ENCODE peak calls at places on chromosomes 16 and 17, in four cellular contexts. P is A549, S is prostate gland, R is lower leg skin. Q is an unnamed sample.

GRCh38 chr17:55641559-55642160 is 81.0 kb downstream of the TMEM100 start:
- DNase-seq in S (peak; percentile 41), P (peak; percentile 73), R (peak; percentile 44), Q (peak; percentile 23)

GRCh38 chr16:11225677-11226549 is 30.1 kb downstream of the SOCS1 start:
- DNase-seq in R (no peak), S (no peak), P (no peak), Q (no peak)

GRCh38 chr16:66318505-66318904 is 48.0 kb upstream of the CDH5 start:
- DNase-seq in R (no peak), P (no peak), S (no peak), Q (no peak)

GRCh38 chr17:28842282-28843012 is at the start of gene FAM222B:
- DNase-seq in S (peak; percentile 63), P (peak; percentile 87), R (peak; percentile 45), Q (peak; percentile 89)

GRCh38 chr17:19706791-19707727 is 9.3 kb downstream of the SLC47A2 start:
- DNase-seq in P (no peak), S (peak; percentile 83), R (no peak), Q (no peak)

GRCh38 chr17:71437176-71437575 is 683.6 kb upstream of the SOX9 start:
- DNase-seq in R (no peak), S (no peak), P (no peak), Q (no peak)

GRCh38 chr17:31535581-31535981 is 144.1 kb downstream of the RAB11FIP4 start:
- DNase-seq in R (no peak), P (no peak), S (no peak), Q (no peak)

GRCh38 chr16:8565498-8565897 is 24.8 kb downstream of the TMEM114 start:
- DNase-seq in R (no peak), P (no peak), S (no peak), Q (no peak)

GRCh38 chr16:17134586-17134985 is 336.2 kb downstream of the XYLT1 start:
- DNase-seq in R (no peak), S (no peak), P (no peak), Q (no peak)

GRCh38 chr16:57283956-57284205 is 591 bp downstream of the PLLP start:
- DNase-seq in S (no peak), R (no peak), P (no peak), Q (no peak)

GRCh38 chr17:608911-609882 is 105.4 kb downstream of the VPS53 start:
- DNase-seq in S (no peak), P (no peak), R (no peak), Q (no peak)

GRCh38 chr17:228223-228615 is 46.8 kb upstream of the DOC2B start:
- DNase-seq in R (no peak), S (no peak), P (no peak), Q (no peak)

GRCh38 chr17:7019406-7019805 is 3.4 kb upstream of the BCL6B start:
- DNase-seq in R (no peak), S (no peak), P (no peak), Q (no peak)

GRCh38 chr17:72622661-72623433 is 469.6 kb downstream of the SLC39A11 start:
- DNase-seq in S (no peak), P (no peak), R (no peak), Q (no peak)

GRCh38 chr17:46106966-46107644 is 86.1 kb downstream of the KANSL1 start:
- DNase-seq in P (no peak), R (no peak), S (no peak), Q (no peak)

GRCh38 chr17:63425478-63425877 is 20.6 kb downstream of the CYB561 start:
- DNase-seq in P (peak; percentile 83), S (peak; percentile 82), R (peak; percentile 82), Q (peak; percentile 75)

GRCh38 chr17:47203984-47204721 is 5.0 kb upstream of the MYL4 start:
- DNase-seq in S (no peak), P (no peak), R (no peak), Q (no peak)

GRCh38 chr17:17126131-17127110 is 79.7 kb downstream of the PLD6 start:
- DNase-seq in R (no peak), P (no peak), S (no peak), Q (no peak)

GRCh38 chr16:53775821-53776431 is 72.0 kb downstream of the FTO start:
- DNase-seq in R (peak; percentile 69), S (peak; percentile 66), P (peak; percentile 88), Q (no peak)

GRCh38 chr16:73483934-73484712 is 436.2 kb upstream of the ZFHX3 start:
- DNase-seq in P (no peak), R (no peak), S (no peak), Q (no peak)

GRCh38 chr16:30473231-30474061 is 904 bp downstream of the ITGAL start:
- DNase-seq in S (no peak), P (no peak), R (no peak), Q (no peak)

GRCh38 chr17:78963378-78963777 is 16.3 kb downstream of the LGALS3BP start:
- DNase-seq in P (no peak), R (no peak), S (no peak), Q (no peak)

GRCh38 chr17:37406635-37407455 is at the start of the genes ACACA and TADA2A:
- DNase-seq in S (peak; percentile 69), P (peak; percentile 89), R (peak; percentile 62), Q (peak; percentile 91)

GRCh38 chr17:56291226-56291805 is 138.0 kb downstream of the ANKFN1 start:
- DNase-seq in S (no peak), P (no peak), R (no peak), Q (no peak)

GRCh38 chr16:49727611-49728010 is 128.3 kb downstream of the ZNF423 start:
- DNase-seq in R (no peak), S (no peak), P (no peak), Q (no peak)

GRCh38 chr17:58741121-58741625 is 14.5 kb upstream of the PPM1E start:
- DNase-seq in R (peak; percentile 28), S (no peak), P (peak; percentile 14), Q (no peak)

GRCh38 chr16:73187163-73187562 is 139.2 kb upstream of the ZFHX3 start:
- DNase-seq in P (no peak), S (no peak), R (no peak), Q (no peak)

GRCh38 chr17:29168079-29168758 is 12.0 kb downstream of the MYO18A start:
- DNase-seq in R (no peak), P (no peak), S (no peak), Q (no peak)

GRCh38 chr17:81842725-81843504 is 8.1 kb upstream of the PPP1R27 start:
- DNase-seq in S (no peak), R (no peak), P (no peak), Q (no peak)
- TF ChIP-seq POLR2A in S (no peak), R (no peak), P (no peak), Q (no peak)

GRCh38 chr17:5813357-5813756 is 229.0 kb upstream of the NLRP1 start:
- DNase-seq in R (no peak), P (no peak), S (no peak), Q (no peak)
- TF ChIP-seq POLR2A in R (no peak), P (no peak), S (no peak), Q (no peak)

DNA sequence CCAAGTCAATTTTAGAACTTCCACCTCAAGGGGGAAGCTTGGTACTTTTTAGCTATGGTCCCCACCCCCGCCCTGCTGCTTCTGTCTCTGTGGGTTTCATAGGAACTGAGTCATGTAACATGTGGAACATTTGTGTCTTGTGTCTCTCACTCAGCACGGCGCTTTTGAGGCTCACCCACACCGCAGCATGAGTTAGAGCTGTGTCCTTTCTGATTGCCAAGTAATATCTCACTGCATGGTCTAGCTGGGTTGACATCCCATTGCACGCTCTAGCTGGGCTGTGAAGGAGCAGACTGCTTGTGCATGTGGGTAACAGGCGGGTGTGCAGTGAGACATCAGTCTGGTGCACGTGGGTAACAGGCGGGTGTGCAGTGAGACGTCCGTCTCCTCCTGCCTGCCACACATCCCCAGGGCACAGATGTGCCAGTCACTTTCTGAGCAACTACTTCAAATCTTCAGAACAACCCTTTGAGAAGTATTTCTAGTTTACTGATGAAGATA is 26.4 kb upstream of the SLC7A5 start:
- DNase-seq in S (no peak), P (no peak), R (peak; percentile 38), Q (no peak)
- TF ChIP-seq POLR2A in S (no peak), P (no peak), R (no peak), Q (no peak)

GRCh38 chr17:65537845-65538678 is 23.4 kb downstream of the AXIN2 start:
- DNase-seq in P (no peak), R (no peak), S (no peak), Q (no peak)
- TF ChIP-seq POLR2A in P (no peak), R (no peak), S (no peak), Q (no peak)

GRCh38 chr16:1279945-1280589 is 24.2 kb downstream of the TPSD1 start:
- DNase-seq in R (no peak), S (no peak), P (no peak), Q (no peak)
- TF ChIP-seq POLR2A in R (no peak), S (no peak), P (no peak), Q (no peak)

GRCh38 chr17:77319211-77320031 is 178.7 kb downstream of the SEC14L1 start:
- DNase-seq in P (peak; percentile 93), S (peak; percentile 95), R (peak; percentile 93), Q (peak; percentile 39)
- TF ChIP-seq POLR2A in P (peak; percentile 46), S (peak; percentile 88), R (no peak), Q (peak; percentile 43)

Q was measured in erythroblast.